ENCODE peak calls at places on chromosomes 6 and 20, in nine cellular contexts. T, E, M, K, D, X, N, Q and P are unnamed samples.

GRCh38 chr6:35038076-35038475 is 103.1 kb downstream of the TCP11 start:
- DNase-seq in T (no peak), E (no peak), M (no peak), K (no peak), D (no peak), X (no peak), N (no peak), Q (no peak), P (no peak)

GRCh38 chr6:2102966-2103365 is 142.4 kb downstream of the GMDS start:
- DNase-seq in T (no peak), E (no peak), M (no peak), K (no peak), D (no peak), X (no peak), N (no peak), Q (no peak), P (no peak)

GRCh38 chr20:49349678-49350077 is 71.8 kb upstream of the ZNFX1 start:
- DNase-seq in T (peak; percentile 21), E (no peak), M (peak; percentile 50), K (no peak), D (no peak), X (no peak), N (no peak), Q (no peak), P (no peak)

GRCh38 chr6:85005494-85005893 is 241.1 kb upstream of the TBX18 start:
- DNase-seq in T (no peak), E (no peak), M (no peak), K (no peak), D (no peak), X (no peak), N (no peak), Q (no peak), P (no peak)

GRCh38 chr6:91573826-91574416 is 987.0 kb upstream of the MAP3K7 start:
- DNase-seq in T (no peak), E (no peak), M (no peak), K (no peak), D (no peak), X (no peak), N (no peak), Q (no peak), P (no peak)

GRCh38 chr20:50036703-50037102 is 53.9 kb downstream of the SNAI1 start:
- DNase-seq in T (no peak), E (no peak), M (no peak), K (no peak), D (no peak), X (no peak), N (no peak), Q (no peak), P (no peak)

GRCh38 chr6:101286146-101286545 is 107.4 kb upstream of the GRIK2 start:
- DNase-seq in T (no peak), E (no peak), M (no peak), K (no peak), D (no peak), X (no peak), N (no peak), Q (no peak), P (no peak)

GRCh38 chr6:111096246-111096645 is 8.9 kb downstream of the SLC16A10 start:
- DNase-seq in T (no peak), E (no peak), M (no peak), K (no peak), D (peak; percentile 30), X (peak; percentile 53), N (no peak), Q (peak; percentile 41), P (no peak)

GRCh38 chr6:52858416-52858815 is 17.8 kb upstream of the GSTA5 start:
- DNase-seq in T (no peak), E (no peak), M (no peak), K (no peak), D (no peak), X (no peak), N (no peak), Q (no peak), P (no peak)

GRCh38 chr20:37531856-37532255 is 4.2 kb upstream of the BLCAP start:
- DNase-seq in T (no peak), E (no peak), M (no peak), K (no peak), D (no peak), X (no peak), N (peak; percentile 8), Q (no peak), P (no peak)

GRCh38 chr6:101454106-101454676 is 60.7 kb downstream of the GRIK2 start:
- DNase-seq in T (no peak), E (no peak), M (no peak), K (no peak), D (no peak), X (no peak), N (no peak), Q (no peak), P (peak; percentile 10)

GRCh38 chr20:58647814-58648501 is 3.1 kb upstream of the STX16 start:
- DNase-seq in T (peak; percentile 75), E (no peak), M (peak; percentile 86), K (no peak), D (no peak), X (no peak), N (no peak), Q (peak; percentile 69), P (no peak)

GRCh38 chr6:34970962-34971361 is 81.9 kb downstream of the ANKS1A start:
- DNase-seq in T (peak; percentile 17), E (no peak), M (peak; percentile 87), K (no peak), D (no peak), X (no peak), N (no peak), Q (no peak), P (no peak)

GRCh38 chr20:62234346-62234745 is 4.0 kb upstream of the OSBPL2 start:
- DNase-seq in T (no peak), E (no peak), M (no peak), K (no peak), D (no peak), X (no peak), N (no peak), Q (no peak), P (no peak)

GRCh38 chr6:135087403-135087802 is 32.8 kb upstream of the HBS1L start:
- DNase-seq in T (no peak), E (peak; percentile 10), M (no peak), K (no peak), D (no peak), X (peak; percentile 87), N (peak; percentile 43), Q (no peak), P (no peak)
- TF ChIP-seq CTCF in T (no peak), E (no peak), M (no peak), K (peak; percentile 25), D (no peak), X (peak; percentile 95), N (peak; percentile 44), Q (no peak), P (no peak)

GRCh38 chr6:46676604-46677313 is 10.9 kb upstream of the TDRD6 start:
- DNase-seq in T (no peak), E (no peak), M (no peak), K (no peak), D (no peak), X (no peak), N (no peak), Q (no peak), P (no peak)

GRCh38 chr6:46674410-46674809 is 13.3 kb upstream of the TDRD6 start:
- DNase-seq in T (no peak), E (no peak), M (no peak), K (no peak), D (no peak), X (no peak), N (no peak), Q (no peak), P (no peak)

DNA sequence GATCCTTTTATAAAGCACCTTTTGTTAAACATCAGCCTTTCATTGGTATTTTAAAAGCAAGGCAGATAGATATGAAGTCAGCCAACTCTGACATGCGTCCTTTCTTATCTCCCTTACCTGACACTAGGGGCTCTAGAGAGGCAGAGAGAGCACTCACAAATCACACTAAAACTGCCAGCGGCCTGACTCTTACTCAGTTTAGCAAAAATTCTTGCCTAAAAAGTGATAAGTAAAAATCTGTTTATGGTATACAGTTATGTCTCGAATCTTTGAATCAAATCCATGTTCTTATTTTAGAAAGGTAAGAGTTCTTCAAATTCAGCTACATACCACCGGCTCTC is 10.4 kb upstream of the TDRD6 start:
- DNase-seq in T (no peak), E (no peak), M (no peak), K (no peak), D (no peak), X (no peak), N (no peak), Q (no peak), P (no peak)
- TF ChIP-seq CTCF in T (peak; percentile 17), E (no peak), M (peak; percentile 35), K (peak; percentile 63), D (no peak), X (peak; percentile 35), N (peak; percentile 72), Q (no peak), P (peak; percentile 53)

DNA sequence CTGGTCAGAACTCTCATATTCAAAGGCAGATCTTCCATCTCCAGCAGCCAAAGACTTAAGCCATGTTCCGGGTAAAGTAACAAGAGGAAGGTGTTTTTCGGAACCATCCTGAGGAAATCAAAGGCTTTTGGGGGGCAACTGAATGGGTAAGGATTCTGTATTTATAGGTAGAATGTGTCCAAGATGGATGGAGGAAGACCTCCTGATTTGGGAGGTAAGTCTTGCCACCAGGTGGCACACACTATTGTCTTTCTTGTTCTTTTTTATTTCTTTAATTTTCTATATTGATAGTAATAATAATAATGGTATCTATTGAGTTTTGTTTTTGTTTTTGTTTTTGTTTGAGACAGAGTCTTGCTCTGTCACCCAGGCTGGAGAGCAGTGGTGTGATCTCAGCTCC is 53.0 kb upstream of the UBR2 start:
- DNase-seq in T (no peak), E (no peak), M (no peak), K (no peak), D (no peak), X (no peak), N (no peak), Q (no peak), P (no peak)
- TF ChIP-seq CTCF in T (no peak), E (no peak), M (no peak), K (peak; percentile 26), D (no peak), X (no peak), N (peak; percentile 30), Q (no peak), P (no peak)

GRCh38 chr20:25538838-25539665 is 46.3 kb downstream of the NINL start:
- DNase-seq in T (no peak), E (no peak), M (no peak), K (no peak), D (no peak), X (no peak), N (no peak), Q (no peak), P (no peak)

GRCh38 chr20:25539742-25540201 is 45.6 kb downstream of the NINL start:
- DNase-seq in T (peak; percentile 38), E (no peak), M (peak; percentile 40), K (no peak), D (no peak), X (no peak), N (no peak), Q (no peak), P (no peak)

GRCh38 chr20:25541676-25542075 is 43.7 kb downstream of the NINL start:
- DNase-seq in T (peak; percentile 75), E (no peak), M (peak; percentile 77), K (no peak), D (no peak), X (no peak), N (no peak), Q (no peak), P (no peak)

GRCh38 chr20:25537890-25538289 is 47.4 kb downstream of the NINL start:
- DNase-seq in T (no peak), E (no peak), M (no peak), K (no peak), D (no peak), X (no peak), N (no peak), Q (no peak), P (no peak)

GRCh38 chr20:25540273-25540672 is 45.1 kb downstream of the NINL start:
- DNase-seq in T (peak; percentile 22), E (no peak), M (peak; percentile 43), K (peak; percentile 16), D (no peak), X (no peak), N (peak; percentile 66), Q (no peak), P (no peak)
- TF ChIP-seq CTCF in T (peak; percentile 41), E (no peak), M (peak; percentile 52), K (peak; percentile 55), D (no peak), X (peak; percentile 57), N (peak; percentile 55), Q (peak; percentile 14), P (no peak)